ENCODE peak calls at places on chromosomes 1 and 21, in seven cellular contexts. Y, L, V, H, P, K and J are unnamed samples.

GRCh38 chr1:8342325-8342724 is 24.4 kb downstream of the SLC45A1 start:
- DNase-seq in H (no peak), V (no peak), P (no peak), K (no peak), Y (no peak), L (no peak), J (no peak)

GRCh38 chr1:97883823-97884222 is 37.0 kb downstream of the DPYD start:
- DNase-seq in L (no peak), K (no peak), Y (no peak), P (no peak), V (no peak), H (no peak), J (no peak)

GRCh38 chr21:26138615-26139257 is 31.8 kb downstream of the APP start:
- DNase-seq in H (no peak), Y (no peak), P (no peak), K (no peak), V (no peak), L (no peak), J (no peak)

GRCh38 chr1:15837931-15838330 is 9.6 kb upstream of the SPEN start:
- DNase-seq in H (peak; percentile 3), P (no peak), V (no peak), K (no peak), Y (no peak), L (no peak), J (no peak)

GRCh38 chr1:221032616-221033342 is 153.5 kb downstream of the HLX start:
- DNase-seq in V (no peak), K (no peak), L (no peak), H (no peak), Y (no peak), P (no peak), J (no peak)

GRCh38 chr1:53398091-53398490 is 61.1 kb upstream of the DMRTB1 start:
- DNase-seq in L (no peak), P (no peak), H (peak; percentile 26), V (no peak), Y (no peak), K (no peak), J (no peak)

GRCh38 chr1:29682171-29682917 is 446.0 kb downstream of the PTPRU start:
- DNase-seq in Y (no peak), L (no peak), P (no peak), H (peak; percentile 38), V (no peak), K (no peak), J (no peak)

GRCh38 chr1:91948501-91949355 is 473 bp upstream of the BRDT start:
- DNase-seq in V (no peak), L (no peak), K (peak; percentile 91), P (no peak), Y (peak; percentile 34), H (no peak), J (no peak)

GRCh38 chr1:22275211-22275610 is 132.3 kb upstream of the WNT4 start:
- DNase-seq in P (no peak), H (no peak), K (no peak), V (peak; percentile 45), Y (no peak), L (no peak), J (no peak)

GRCh38 chr1:1836119-1836518 is 54.8 kb downstream of the GNB1 start:
- DNase-seq in V (no peak), L (no peak), H (no peak), P (no peak), Y (no peak), K (no peak), J (no peak)

GRCh38 chr1:205109711-205110110 is 12.1 kb downstream of the RBBP5 start:
- DNase-seq in Y (no peak), H (no peak), P (no peak), L (no peak), K (no peak), V (no peak), J (no peak)

GRCh38 chr21:45467221-45467779 is 62.3 kb downstream of the COL18A1 start:
- DNase-seq in V (no peak), H (no peak), Y (no peak), L (no peak), P (peak; percentile 14), K (no peak), J (no peak)

GRCh38 chr1:84740050-84740714 is 49.9 kb upstream of the SSX2IP start:
- DNase-seq in L (no peak), P (no peak), V (no peak), H (no peak), K (no peak), Y (no peak), J (no peak)